ENCODE peak calls at places on chromosomes 5 and 9, in six cellular contexts. R is CD4-positive, CD25-positive, alpha-beta regulatory T cell; Z is testis; I is astrocyte; F is HL-60; S is transverse colon. B is an unnamed sample.

GRCh38 chr5:396715-397032 is 46.3 kb upstream of the EXOC3 start:
- DNase-seq in S (no peak), F (no peak), R (no peak), I (no peak), Z (no peak), B (peak; percentile 1)

GRCh38 chr9:89798546-89799120 is 193.8 kb downstream of the GADD45G start:
- DNase-seq in R (no peak), S (no peak), F (no peak), I (no peak), Z (no peak), B (no peak)

GRCh38 chr9:87498816-87499454 is 1.3 kb downstream of the DAPK1 start:
- DNase-seq in Z (no peak), F (no peak), R (no peak), S (no peak), I (no peak), B (no peak)

GRCh38 chr5:176608937-176609723 is 826 bp downstream of the GPRIN1 start:
- DNase-seq in Z (no peak), F (no peak), R (no peak), I (no peak), S (no peak), B (no peak)

GRCh38 chr5:181260720-181261319 is at the start of gene TRIM52:
- DNase-seq in R (peak; percentile 92), I (peak; percentile 79), S (peak; percentile 93), F (peak; percentile 89), Z (peak; percentile 96), B (peak; percentile 94)

GRCh38 chr5:128579111-128579510 is 41.1 kb upstream of the FBN2 start:
- DNase-seq in I (peak; percentile 76), Z (no peak), R (no peak), S (no peak), F (no peak), B (no peak)

GRCh38 chr5:172878585-172879433 is 44.8 kb downstream of the ERGIC1 start:
- DNase-seq in R (no peak), F (no peak), S (no peak), I (peak; percentile 86), Z (no peak), B (no peak)

GRCh38 chr9:78325343-78325742 is 28.4 kb downstream of the PSAT1 start:
- DNase-seq in I (peak; percentile 41), F (no peak), Z (peak; percentile 48), S (peak; percentile 17), R (no peak), B (peak; percentile 51)

GRCh38 chr9:116232425-116233159 is 79.0 kb downstream of the PAPPA start:
- DNase-seq in R (no peak), I (peak; percentile 25), S (no peak), Z (no peak), F (no peak), B (no peak)

GRCh38 chr9:23291001-23291400 is 535.0 kb downstream of the ELAVL2 start:
- DNase-seq in F (no peak), Z (no peak), S (no peak), R (no peak), I (no peak), B (no peak)

GRCh38 chr5:6450235-6450860 is 1.7 kb downstream of the UBE2QL1 start:
- DNase-seq in F (no peak), S (no peak), Z (no peak), R (no peak), I (no peak), B (no peak)

DNA sequence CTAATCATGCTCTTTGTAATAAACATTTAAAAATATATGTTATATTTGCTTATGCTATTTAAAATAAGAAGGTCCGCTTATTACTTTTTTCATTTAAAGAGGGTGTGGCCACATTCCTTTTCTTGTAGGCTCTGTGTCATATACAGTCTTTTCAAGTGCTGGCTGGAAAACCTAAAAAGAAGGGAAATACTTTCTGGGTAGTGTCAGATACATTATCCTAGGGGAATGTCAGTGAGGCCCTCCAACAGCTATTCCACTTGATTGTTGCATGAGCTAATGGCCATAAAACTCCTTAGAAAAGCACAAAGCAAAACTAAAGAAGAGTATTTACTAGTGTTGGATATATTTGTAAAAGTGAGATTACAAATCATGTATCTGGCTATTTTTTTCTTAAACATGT is 780 bp downstream of the ANXA1 start:
- DNase-seq in S (no peak), R (no peak), I (peak; percentile 74), Z (no peak), F (no peak), B (peak; percentile 34)
- H3K27ac ChIP-seq in S (peak overlapping the region; percentile 64), R (peak overlapping the region; percentile 76), I (peak overlapping the region; percentile 92), Z (peak overlapping the region; percentile 44), F (peak overlapping the region; percentile 81), B (peak overlapping the region; percentile 86)

DNA sequence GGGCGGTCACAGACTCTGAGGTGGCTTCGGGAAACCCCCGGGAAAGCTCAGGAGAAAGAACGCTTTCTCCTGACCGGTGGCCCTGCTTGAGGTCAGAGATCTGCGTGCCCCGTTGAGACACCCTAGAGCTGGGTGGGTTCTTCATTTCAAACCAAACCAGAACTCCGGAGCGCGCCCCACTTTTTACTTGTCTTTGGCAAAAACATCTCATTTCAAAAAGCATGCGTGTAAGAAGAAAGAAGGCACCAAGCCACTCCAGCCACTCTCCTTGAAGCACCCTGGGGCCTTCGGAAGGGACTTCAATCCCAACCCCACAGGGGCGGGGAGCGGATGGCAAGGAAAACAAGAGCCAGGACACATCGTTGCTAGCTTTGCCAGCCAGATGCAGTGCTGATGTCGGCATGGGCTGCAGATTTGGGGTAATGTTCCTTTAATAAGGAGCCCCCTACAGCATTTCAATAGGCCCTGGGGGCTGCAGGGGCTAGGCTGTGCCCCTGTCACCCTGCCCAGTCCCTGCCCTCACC is 171.7 kb downstream of the ERCC6L2 start:
- DNase-seq in Z (no peak), S (no peak), I (no peak), F (no peak), R (no peak), B (no peak)
- H3K27ac ChIP-seq in Z (peak overlapping the region; percentile 85), S (no peak overlapping the region), I (no peak overlapping the region), F (no peak overlapping the region), R (no peak overlapping the region), B (peak overlapping the region; percentile 96)

DNA sequence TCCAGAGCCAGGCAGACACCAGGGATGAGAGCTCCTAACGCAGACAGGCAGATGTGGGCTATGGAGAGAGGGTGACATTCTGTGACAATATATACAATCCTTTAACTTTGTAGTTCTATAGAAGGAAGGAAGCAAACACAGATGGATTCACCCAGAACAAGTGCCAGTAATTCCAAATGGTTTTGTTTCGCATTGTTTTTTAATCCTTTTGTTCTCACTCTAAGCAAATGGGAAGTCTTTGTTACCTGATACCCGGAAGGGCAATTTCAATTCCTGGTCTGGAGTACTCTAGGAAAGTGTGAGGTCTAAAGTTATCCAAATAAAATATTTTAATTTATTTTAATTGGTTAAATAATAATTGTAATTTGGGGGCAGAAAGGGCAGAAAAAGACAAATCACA is 2.5 kb downstream of the FRMD3 start:
- DNase-seq in S (no peak), Z (no peak), R (no peak), F (no peak), I (no peak), B (no peak)
- H3K27ac ChIP-seq in S (no peak overlapping the region), Z (no peak overlapping the region), R (no peak overlapping the region), F (no peak overlapping the region), I (no peak overlapping the region), B (no peak overlapping the region)

GRCh38 chr9:129108805-129109370 is 1.7 kb downstream of the CRAT start:
- DNase-seq in Z (no peak), R (no peak), S (peak; percentile 66), I (no peak), F (no peak), B (no peak)
- H3K27ac ChIP-seq in Z (no peak overlapping the region), R (no peak overlapping the region), S (peak overlapping the region; percentile 96), I (no peak overlapping the region), F (no peak overlapping the region), B (no peak overlapping the region)

GRCh38 chr5:78589928-78590327 is 58.6 kb downstream of the LHFPL2 start:
- DNase-seq in S (no peak), R (no peak), Z (no peak), I (no peak), F (no peak), B (no peak)
- H3K27ac ChIP-seq in S (no peak overlapping the region), R (no peak overlapping the region), Z (no peak overlapping the region), I (peak overlapping the region; percentile 92), F (no peak overlapping the region), B (no peak overlapping the region)

GRCh38 chr9:99013550-99013949 is 69.8 kb downstream of the COL15A1 start:
- DNase-seq in S (no peak), R (peak; percentile 18), F (no peak), I (no peak), Z (no peak), B (no peak)

GRCh38 chr9:99012957-99013512 is 69.3 kb downstream of the COL15A1 start:
- DNase-seq in F (no peak), R (peak; percentile 24), S (no peak), I (no peak), Z (no peak), B (no peak)

GRCh38 chr9:99016681-99017387 is 73.1 kb downstream of the COL15A1 start:
- DNase-seq in Z (no peak), I (no peak), S (no peak), F (no peak), R (no peak), B (no peak)

GRCh38 chr9:99015890-99016289 is 72.2 kb downstream of the COL15A1 start:
- DNase-seq in Z (no peak), I (no peak), R (no peak), F (no peak), S (no peak), B (no peak)

DNA sequence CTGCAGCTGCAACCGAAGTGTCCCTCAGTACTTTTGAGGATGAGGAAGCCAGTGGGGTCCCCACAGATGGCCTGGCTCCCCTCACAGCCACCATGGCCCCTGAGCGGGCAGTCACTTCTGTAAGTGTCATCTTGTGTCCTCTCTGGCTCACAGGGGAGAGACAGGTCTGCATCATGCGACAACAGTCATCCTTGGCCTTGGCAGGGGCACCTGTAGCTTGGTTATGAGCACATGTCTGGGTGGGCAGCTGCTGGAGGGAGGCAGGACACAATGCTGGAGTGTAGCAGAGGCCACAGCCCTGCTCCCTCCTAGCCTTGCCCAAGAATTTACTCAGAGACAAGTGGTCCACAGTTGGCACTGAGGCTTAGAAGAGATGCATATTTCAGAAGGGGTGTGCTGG is 71.7 kb downstream of the COL15A1 start:
- DNase-seq in F (no peak), S (no peak), Z (no peak), R (no peak), I (no peak), B (no peak)
- H3K27ac ChIP-seq in F (no peak overlapping the region), S (no peak overlapping the region), Z (no peak overlapping the region), R (no peak overlapping the region), I (no peak overlapping the region), B (no peak overlapping the region)

GRCh38 chr5:96679293-96679692 is 17.1 kb downstream of the CAST start:
- DNase-seq in R (no peak), F (no peak), I (no peak), S (no peak), Z (no peak), B (no peak)
- H3K27ac ChIP-seq in R (no peak overlapping the region), F (no peak overlapping the region), I (no peak overlapping the region), S (no peak overlapping the region), Z (no peak overlapping the region), B (no peak overlapping the region)

B was measured in hepatocyte.